ENCODE peak calls at places on chromosomes 12 and 14, in ten cellular contexts. Z, G, M, U, V, X, N, R, F and E are unnamed samples.

GRCh38 chr12:105820407-105821140 is 318.2 kb downstream of the NUAK1 start:
- DNase-seq in X (peak; percentile 88), R (no peak), G (peak; percentile 40), Z (peak; percentile 9), V (peak; percentile 42), U (no peak), M (no peak), F (peak; percentile 68), N (no peak), E (no peak)

GRCh38 chr12:66438601-66439000 is 136.3 kb downstream of the HELB start:
- DNase-seq in Z (no peak), M (no peak), U (no peak), R (no peak), V (no peak), G (no peak), F (no peak), N (no peak), X (no peak), E (no peak)

GRCh38 chr14:71411766-71412165 is 504.5 kb downstream of the PCNX1 start:
- DNase-seq in R (no peak), G (no peak), N (no peak), M (no peak), V (no peak), X (no peak), Z (no peak), U (no peak), F (no peak), E (no peak)

GRCh38 chr14:91987192-91987591 is 39.7 kb upstream of the FBLN5 start:
- DNase-seq in G (no peak), N (no peak), F (no peak), M (no peak), U (no peak), V (no peak), Z (no peak), X (no peak), R (no peak), E (no peak)

GRCh38 chr12:108565976-108566375 is 3.6 kb downstream of the ISCU start:
- DNase-seq in F (peak; percentile 56), U (peak; percentile 78), X (peak; percentile 95), N (peak; percentile 86), M (no peak), G (peak; percentile 35), R (peak; percentile 87), Z (peak; percentile 84), V (peak; percentile 54), E (peak; percentile 55)

GRCh38 chr14:54471641-54472040 is 17.1 kb downstream of the GMFB start:
- DNase-seq in X (no peak), Z (no peak), M (no peak), N (no peak), G (no peak), U (no peak), V (no peak), R (no peak), F (peak; percentile 37), E (no peak)

GRCh38 chr12:5003025-5003666 is 40.5 kb upstream of the KCNA5 start:
- DNase-seq in V (peak; percentile 50), G (no peak), M (no peak), N (peak; percentile 62), X (peak; percentile 87), R (no peak), Z (peak; percentile 68), U (peak; percentile 61), F (peak; percentile 75), E (peak; percentile 19)

GRCh38 chr12:105234197-105234596 is 1.8 kb downstream of the APPL2 start:
- DNase-seq in M (no peak), Z (no peak), G (no peak), F (no peak), N (no peak), V (no peak), U (no peak), X (no peak), R (no peak), E (peak; percentile 30)

GRCh38 chr12:34396006-34396860 is 373.9 kb downstream of the ALG10 start:
- DNase-seq in R (no peak), X (peak; percentile 72), U (no peak), M (no peak), Z (peak; percentile 3), N (peak; percentile 7), V (peak; percentile 3), F (no peak), G (peak; percentile 2), E (no peak)

DNA sequence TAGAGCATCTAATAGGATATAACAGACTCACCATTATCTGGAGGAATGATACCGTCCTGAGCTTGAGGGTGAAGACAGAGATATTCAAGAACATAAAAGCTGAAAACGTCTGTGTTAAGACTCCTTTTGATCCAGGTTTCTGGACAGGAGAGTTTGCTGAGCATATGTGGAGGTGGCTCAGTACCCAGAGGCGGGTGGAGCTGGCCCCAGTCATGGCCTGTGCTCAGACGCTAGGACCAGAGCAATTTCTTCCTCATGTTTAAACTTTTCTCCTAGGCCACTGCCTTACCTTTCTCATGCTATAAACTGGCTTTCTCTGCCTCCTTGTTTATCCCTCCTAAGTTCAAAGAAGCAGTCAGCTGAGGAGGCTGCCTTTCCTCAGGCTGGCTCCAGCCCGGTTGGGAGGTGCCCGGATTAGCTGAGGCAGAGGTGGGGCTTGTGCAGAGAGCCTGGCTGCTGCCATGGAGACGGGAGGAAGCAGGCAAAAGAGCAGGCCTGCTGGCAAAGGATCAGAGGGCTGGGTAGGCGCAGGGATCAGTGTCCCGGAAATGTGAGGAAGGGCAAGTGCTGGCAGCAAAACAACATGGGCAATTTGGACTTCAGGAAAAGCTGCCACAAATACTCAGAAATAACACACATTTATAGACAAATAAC is 13.7 kb downstream of the COA8 start:
- DNase-seq in U (peak; percentile 81), Z (peak; percentile 95), G (peak; percentile 92), R (no peak), V (peak; percentile 92), M (no peak), N (peak; percentile 96), F (peak; percentile 91), X (peak; percentile 97), E (no peak)
- TF ChIP-seq POLR2A in U (no peak), Z (peak; percentile 12), G (no peak), R (no peak), V (no peak), M (no peak), N (no peak), F (no peak), X (no peak), E (no peak)

GRCh38 chr12:6201775-6202292 is 1.6 kb downstream of the CD9 start:
- DNase-seq in R (no peak), N (no peak), M (no peak), U (no peak), X (no peak), G (no peak), F (no peak), V (no peak), Z (no peak), E (no peak)

GRCh38 chr12:6199531-6200265 is 502 bp upstream of the CD9 start:
- DNase-seq in X (peak; percentile 92), N (no peak), Z (peak; percentile 76), V (peak; percentile 64), F (peak; percentile 56), R (no peak), U (peak; percentile 51), M (no peak), G (peak; percentile 32), E (no peak)

GRCh38 chr12:6199211-6199530 is 1.0 kb upstream of the CD9 start:
- DNase-seq in Z (no peak), X (no peak), V (no peak), M (no peak), R (no peak), F (no peak), U (no peak), N (no peak), G (no peak), E (no peak)

GRCh38 chr12:6201199-6201608 is 1.0 kb downstream of the CD9 start:
- DNase-seq in V (peak; percentile 74), U (peak; percentile 67), N (no peak), F (no peak), X (no peak), M (no peak), G (no peak), Z (peak; percentile 75), R (no peak), E (no peak)

GRCh38 chr12:6200266-6201198 is at the start of gene CD9:
- DNase-seq in X (peak; percentile 96), N (peak; percentile 75), F (peak; percentile 71), U (peak; percentile 78), R (no peak), Z (peak; percentile 88), M (no peak), V (peak; percentile 85), G (peak; percentile 45), E (no peak)
- TF ChIP-seq POLR2A in X (no peak), N (no peak), F (no peak), U (peak; percentile 48), R (no peak), Z (peak; percentile 96), M (peak; percentile 20), V (peak; percentile 88), G (no peak), E (no peak)

GRCh38 chr12:122021822-122022392 is at the start of gene BCL7A:
- DNase-seq in Z (peak; percentile 76), M (no peak), V (peak; percentile 65), G (peak; percentile 68), U (peak; percentile 85), N (peak; percentile 70), R (no peak), X (peak; percentile 90), F (peak; percentile 74), E (peak; percentile 86)

GRCh38 chr12:122021193-122021821 is 377 bp upstream of the BCL7A start:
- DNase-seq in F (peak; percentile 47), M (no peak), R (no peak), N (no peak), G (peak; percentile 27), Z (peak; percentile 31), V (peak; percentile 29), X (no peak), U (no peak), E (peak; percentile 55)

GRCh38 chr12:122024132-122024785 is 2.6 kb downstream of the BCL7A start:
- DNase-seq in X (no peak), U (no peak), R (no peak), G (no peak), V (no peak), F (peak; percentile 29), M (no peak), N (no peak), Z (no peak), E (peak; percentile 53)

GRCh38 chr12:122022393-122023338 is 982 bp downstream of the BCL7A start:
- DNase-seq in X (no peak), U (no peak), F (no peak), Z (no peak), N (peak; percentile 31), M (no peak), G (peak; percentile 25), V (no peak), R (no peak), E (peak; percentile 67)

GRCh38 chr12:122023339-122024131 is 1.9 kb downstream of the BCL7A start:
- DNase-seq in G (peak; percentile 73), Z (peak; percentile 60), X (peak; percentile 95), R (no peak), F (peak; percentile 78), U (peak; percentile 55), M (no peak), V (peak; percentile 91), N (peak; percentile 70), E (peak; percentile 63)
- TF ChIP-seq POLR2A in G (no peak), Z (peak; percentile 18), X (no peak), R (no peak), F (no peak), U (no peak), M (no peak), V (peak; percentile 84), N (no peak), E (no peak)

DNA sequence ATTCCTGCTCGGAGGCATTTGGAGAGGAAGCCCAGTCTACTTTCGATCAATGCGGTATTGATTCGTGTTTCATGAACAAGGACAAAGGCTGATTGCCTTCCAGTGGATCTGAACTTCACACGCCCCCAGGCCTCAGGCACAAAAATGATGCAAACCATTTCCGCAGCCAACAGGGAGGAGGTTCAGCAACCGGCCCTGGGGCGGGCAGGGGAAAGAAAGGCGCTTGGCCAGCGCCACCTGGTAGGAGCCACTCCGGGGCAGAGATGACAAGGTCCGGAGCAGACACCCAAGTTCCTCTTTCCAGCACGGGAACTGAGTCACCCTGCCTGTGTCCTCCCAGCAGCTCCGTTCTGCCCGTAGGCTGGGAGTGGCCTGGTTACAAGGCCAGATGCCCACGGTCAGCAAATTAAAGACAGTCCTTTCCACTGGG is 136.4 kb downstream of the SCARB1 start:
- DNase-seq in U (no peak), N (peak; percentile 43), V (peak; percentile 60), R (no peak), F (no peak), X (peak; percentile 96), G (no peak), M (peak; percentile 30), Z (peak; percentile 55), E (peak; percentile 15)
- TF ChIP-seq POLR2A in U (no peak), N (no peak), V (no peak), R (no peak), F (no peak), X (no peak), G (no peak), M (no peak), Z (no peak), E (no peak)